ENCODE peak calls at places on chromosomes 11 and 22, in seven cellular contexts. Z, S, P, E, L, I and B are unnamed samples.

GRCh38 chr11:120034176-120034575 is 103.7 kb downstream of the TRIM29 start:
- DNase-seq in Z (no peak), E (no peak), P (no peak), L (no peak), S (no peak), I (no peak), B (no peak)

GRCh38 chr11:65014146-65014960 is at the start of gene ARL2:
- DNase-seq in Z (no peak), P (no peak), L (peak; percentile 39), E (no peak), I (no peak), S (no peak), B (peak; percentile 89)

GRCh38 chr11:61332266-61332822 is 561 bp downstream of the DDB1 start:
- DNase-seq in I (no peak), L (no peak), Z (peak; percentile 47), E (no peak), P (peak; percentile 20), S (no peak), B (no peak)

GRCh38 chr11:129853508-129854228 is 38.0 kb downstream of the TMEM45B start:
- DNase-seq in S (peak; percentile 85), I (no peak), Z (no peak), P (no peak), E (peak; percentile 71), L (no peak), B (no peak)

GRCh38 chr11:15896026-15896425 is 460.3 kb downstream of the SOX6 start:
- DNase-seq in P (no peak), L (no peak), Z (no peak), S (no peak), I (no peak), E (no peak), B (no peak)

GRCh38 chr22:23276656-23277582 is 96.6 kb downstream of the BCR start:
- DNase-seq in S (no peak), Z (no peak), E (no peak), I (no peak), L (no peak), P (no peak), B (peak; percentile 25)

GRCh38 chr11:44248109-44248508 is 61.8 kb downstream of the ALX4 start:
- DNase-seq in P (peak; percentile 24), I (no peak), L (no peak), S (no peak), E (no peak), Z (no peak), B (no peak)

GRCh38 chr22:45218974-45219373 is 21.7 kb downstream of the KIAA0930 start:
- DNase-seq in Z (no peak), P (no peak), I (no peak), L (no peak), E (no peak), S (no peak), B (no peak)

GRCh38 chr22:21621891-21622623 is 7.8 kb downstream of the YDJC start:
- DNase-seq in P (no peak), Z (no peak), I (no peak), E (no peak), S (no peak), L (no peak), B (no peak)

GRCh38 chr11:23976776-23977380 is 520.0 kb upstream of the LUZP2 start:
- DNase-seq in I (no peak), Z (no peak), P (peak; percentile 78), L (no peak), E (no peak), S (no peak), B (no peak)

GRCh38 chr22:49693848-49694247 is 133.8 kb downstream of the BRD1 start:
- DNase-seq in Z (no peak), P (no peak), S (no peak), L (no peak), E (no peak), I (no peak), B (no peak)
- TF ChIP-seq CTCF in Z (no peak), P (no peak), S (no peak), L (no peak), E (no peak), I (no peak), B (no peak)

GRCh38 chr11:5807580-5807979 is 1.1 kb upstream of the OR52N2 start:
- DNase-seq in Z (peak; percentile 42), E (no peak), L (peak; percentile 43), I (no peak), P (no peak), S (no peak), B (no peak)
- TF ChIP-seq CTCF in Z (peak; percentile 29), E (no peak), L (no peak), I (no peak), P (no peak), S (no peak), B (no peak)

GRCh38 chr11:1759851-1760220 is 3.9 kb downstream of the CTSD start:
- DNase-seq in I (no peak), Z (no peak), P (no peak), E (no peak), L (no peak), S (no peak), B (no peak)
- TF ChIP-seq CTCF in I (no peak), Z (no peak), P (no peak), E (no peak), L (no peak), S (no peak), B (no peak)

GRCh38 chr11:42974510-42974909 is 337.3 kb upstream of the API5 start:
- DNase-seq in P (no peak), E (no peak), Z (peak; percentile 20), S (no peak), I (no peak), L (peak; percentile 32), B (no peak)
- TF ChIP-seq CTCF in P (no peak), E (no peak), Z (peak; percentile 34), S (no peak), I (no peak), L (no peak), B (no peak)

GRCh38 chr11:134938212-134938611 is 526.2 kb upstream of the B3GAT1 start:
- DNase-seq in L (no peak), P (no peak), Z (no peak), S (no peak), E (no peak), I (no peak), B (no peak)
- TF ChIP-seq CTCF in L (no peak), P (no peak), Z (no peak), S (no peak), E (no peak), I (no peak), B (no peak)

DNA sequence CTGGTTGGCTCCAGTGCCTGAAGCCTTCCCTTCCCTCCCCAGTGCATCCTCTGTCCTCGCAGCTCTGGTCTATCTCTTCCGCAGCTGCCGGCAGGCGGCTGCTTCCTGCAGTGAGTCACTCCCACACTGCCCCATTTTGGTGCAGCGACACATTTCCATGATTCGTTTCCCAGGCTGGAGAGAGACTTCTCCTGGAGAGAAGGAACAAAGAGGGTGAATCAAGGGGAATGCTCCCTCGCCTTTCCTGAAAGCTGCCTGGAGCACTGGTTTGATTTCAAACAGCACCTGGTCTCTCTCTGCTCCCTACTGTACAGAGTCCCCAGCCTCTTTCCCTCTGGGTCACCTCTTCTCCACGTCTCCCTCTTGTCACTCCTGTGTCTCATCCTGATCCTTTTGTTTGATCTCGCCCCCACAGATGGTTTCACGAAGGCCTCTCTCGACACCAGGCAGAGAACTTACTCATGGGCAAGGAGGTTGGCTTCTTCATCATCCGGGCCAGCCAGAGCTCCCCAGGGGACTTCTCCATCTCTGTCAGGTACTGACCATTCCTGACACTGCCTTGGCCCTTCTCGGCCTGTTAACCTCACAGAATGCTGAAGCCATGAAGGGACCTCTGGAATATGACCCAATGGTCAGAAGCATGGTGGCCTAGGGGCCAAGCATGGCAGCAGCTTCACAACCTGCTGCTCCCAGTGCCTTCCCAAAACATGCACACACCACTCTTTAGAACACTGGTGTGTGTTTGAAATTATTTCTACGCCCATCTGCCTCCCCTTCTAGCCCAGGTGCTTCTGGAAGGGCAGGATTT is at the start of gene TMA7B:
- DNase-seq in S (no peak), L (peak; percentile 31), E (no peak), P (peak; percentile 69), Z (peak; percentile 61), I (no peak), B (no peak)
- TF ChIP-seq CTCF in S (no peak), L (no peak), E (no peak), P (peak; percentile 56), Z (peak; percentile 30), I (no peak), B (no peak)

DNA sequence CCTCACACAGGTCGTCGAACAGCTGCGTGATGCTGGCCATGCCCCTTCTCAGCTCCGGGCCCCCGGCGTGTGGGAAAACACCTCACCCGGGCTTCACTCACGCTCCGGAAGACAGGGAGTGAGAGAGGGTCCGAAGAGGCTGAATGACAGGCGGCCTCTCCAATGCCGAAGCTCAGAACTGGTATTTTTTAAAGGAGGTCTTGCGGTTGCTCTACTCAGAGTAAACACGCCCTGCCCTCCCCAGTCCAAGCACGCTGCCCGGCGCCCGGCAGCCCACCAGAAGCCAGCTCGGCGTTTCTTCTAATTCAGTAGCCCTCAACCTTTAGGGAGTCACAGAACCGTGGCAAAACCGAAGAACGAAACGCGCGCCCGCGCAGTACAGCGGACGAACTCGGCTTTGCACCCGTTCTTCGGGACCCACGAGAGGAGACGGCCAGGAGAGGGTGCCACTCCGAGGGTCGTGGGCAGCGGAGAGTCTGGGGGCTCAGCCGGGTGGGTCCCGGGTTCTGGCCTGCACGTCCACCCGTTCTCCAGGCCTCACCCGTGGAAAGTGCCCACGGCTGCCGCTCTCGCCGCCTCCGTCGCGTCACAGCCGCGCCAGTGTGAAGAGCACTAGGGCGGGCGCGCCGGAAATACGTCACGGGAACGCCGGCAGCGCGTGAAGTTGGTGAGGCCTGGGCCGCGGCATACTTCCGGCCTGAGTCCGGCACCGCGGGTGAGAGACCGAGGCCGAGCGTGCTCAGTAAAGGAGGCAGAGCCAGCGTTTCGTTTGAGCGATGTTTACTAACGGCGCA is at the start of gene TUBGCP6:
- DNase-seq in L (peak; percentile 91), E (peak; percentile 93), I (peak; percentile 83), Z (peak; percentile 97), S (peak; percentile 99), P (peak; percentile 92), B (peak; percentile 96)
- TF ChIP-seq CTCF in L (no peak), E (no peak), I (peak; percentile 47), Z (peak; percentile 48), S (peak; percentile 9), P (no peak), B (no peak)

DNA sequence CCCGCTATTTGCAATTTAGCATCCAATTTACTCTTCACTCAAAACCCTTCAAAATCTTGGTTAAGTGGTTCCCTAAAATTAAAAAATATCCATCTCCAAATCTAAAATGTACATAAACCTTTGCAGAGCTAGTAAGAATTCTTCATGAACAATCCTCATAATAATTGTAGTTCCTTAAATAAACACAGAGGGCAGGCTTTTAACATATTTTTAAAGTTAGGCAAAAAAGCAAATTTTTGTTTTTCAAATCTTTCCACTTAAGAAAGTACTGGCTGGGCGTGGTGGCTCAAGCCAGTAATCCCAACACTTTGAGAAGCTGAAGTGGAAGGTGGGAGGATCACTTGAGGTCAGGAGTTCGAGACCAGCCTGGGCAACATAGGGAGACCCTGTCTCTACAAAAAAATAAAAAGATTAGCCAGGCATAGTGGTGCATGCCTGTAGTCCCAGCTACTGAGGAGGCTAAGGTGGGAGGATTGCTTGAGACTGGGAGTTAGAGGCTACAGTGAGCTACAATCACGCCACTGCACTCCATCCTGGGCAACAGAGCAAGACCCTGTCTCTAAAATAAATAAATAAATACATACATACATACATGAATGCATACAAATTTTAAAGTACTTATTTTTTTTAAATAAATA is 25.1 kb upstream of the PLAAT3 start:
- DNase-seq in E (no peak), P (peak; percentile 33), Z (no peak), S (no peak), L (no peak), I (no peak), B (no peak)
- TF ChIP-seq CTCF in E (no peak), P (peak; percentile 17), Z (peak; percentile 56), S (peak; percentile 8), L (peak; percentile 27), I (peak; percentile 30), B (no peak)

GRCh38 chr11:41431784-41432183 is 27.7 kb downstream of the LRRC4C start:
- DNase-seq in L (peak; percentile 15), Z (peak; percentile 50), E (no peak), S (no peak), P (no peak), I (no peak), B (no peak)
- TF ChIP-seq CTCF in L (peak; percentile 42), Z (peak; percentile 80), E (no peak), S (peak; percentile 42), P (peak; percentile 33), I (no peak), B (no peak)